ENCODE peak calls at places on chromosome 18, in ten cellular contexts. One of them, this sample, is unnamed.

GRCh38 chr18:76859474-76860339 is 37.4 kb downstream of the ZNF236 start:
- DNase-seq in lower lobe of right lung: no peak
- DNase-seq in mucosa of descending colon: no peak
- DNase-seq in AG04450: no peak
- DNase-seq in AG09319: no peak
- DNase-seq in GM13977: peak; percentile 65
- DNase-seq in astrocyte: no peak
- DNase-seq in brain microvascular endothelial cell: no peak
- DNase-seq in OCI-LY7: no peak
- DNase-seq in endodermal cell: no peak
- DNase-seq in this sample: no peak

GRCh38 chr18:42675810-42676209 is 439.7 kb downstream of the RIT2 start:
- DNase-seq in astrocyte: no peak
- DNase-seq in brain microvascular endothelial cell: no peak
- DNase-seq in mucosa of descending colon: peak; percentile 2
- DNase-seq in OCI-LY7: no peak
- DNase-seq in endodermal cell: no peak
- DNase-seq in lower lobe of right lung: no peak
- DNase-seq in GM13977: no peak
- DNase-seq in AG04450: no peak
- DNase-seq in AG09319: no peak
- DNase-seq in this sample: no peak

GRCh38 chr18:79605481-79605880 is 74.1 kb upstream of the CTDP1 start:
- DNase-seq in mucosa of descending colon: no peak
- DNase-seq in lower lobe of right lung: peak; percentile 47
- DNase-seq in OCI-LY7: no peak
- DNase-seq in AG04450: no peak
- DNase-seq in AG09319: no peak
- DNase-seq in GM13977: no peak
- DNase-seq in brain microvascular endothelial cell: no peak
- DNase-seq in astrocyte: no peak
- DNase-seq in endodermal cell: no peak
- DNase-seq in this sample: no peak

GRCh38 chr18:2425426-2426317 is 145.6 kb downstream of the METTL4 start:
- DNase-seq in GM13977: no peak
- DNase-seq in AG09319: no peak
- DNase-seq in astrocyte: no peak
- DNase-seq in brain microvascular endothelial cell: peak; percentile 34
- DNase-seq in AG04450: no peak
- DNase-seq in lower lobe of right lung: no peak
- DNase-seq in endodermal cell: no peak
- DNase-seq in mucosa of descending colon: no peak
- DNase-seq in OCI-LY7: no peak
- DNase-seq in this sample: no peak

GRCh38 chr18:59610546-59611140 is 86.6 kb downstream of the CCBE1 start:
- DNase-seq in mucosa of descending colon: no peak
- DNase-seq in endodermal cell: no peak
- DNase-seq in AG04450: no peak
- DNase-seq in GM13977: no peak
- DNase-seq in brain microvascular endothelial cell: no peak
- DNase-seq in AG09319: no peak
- DNase-seq in astrocyte: no peak
- DNase-seq in lower lobe of right lung: no peak
- DNase-seq in OCI-LY7: no peak
- DNase-seq in this sample: no peak

GRCh38 chr18:59502222-59502898 is 143.3 kb upstream of the LMAN1 start:
- DNase-seq in astrocyte: peak; percentile 85
- DNase-seq in mucosa of descending colon: peak; percentile 5
- DNase-seq in endodermal cell: no peak
- DNase-seq in GM13977: no peak
- DNase-seq in OCI-LY7: no peak
- DNase-seq in lower lobe of right lung: no peak
- DNase-seq in AG04450: peak; percentile 85
- DNase-seq in brain microvascular endothelial cell: peak; percentile 90
- DNase-seq in AG09319: peak; percentile 93
- DNase-seq in this sample: no peak

GRCh38 chr18:56148373-56148772 is 490.0 kb downstream of the TXNL1 start:
- DNase-seq in mucosa of descending colon: no peak
- DNase-seq in brain microvascular endothelial cell: peak; percentile 68
- DNase-seq in astrocyte: peak; percentile 84
- DNase-seq in OCI-LY7: no peak
- DNase-seq in endodermal cell: no peak
- DNase-seq in AG04450: peak; percentile 49
- DNase-seq in lower lobe of right lung: no peak
- DNase-seq in GM13977: no peak
- DNase-seq in AG09319: no peak
- DNase-seq in this sample: no peak

GRCh38 chr18:75124551-75124950 is 84.4 kb downstream of the PTGR3 start:
- DNase-seq in astrocyte: no peak
- DNase-seq in brain microvascular endothelial cell: no peak
- DNase-seq in mucosa of descending colon: no peak
- DNase-seq in GM13977: no peak
- DNase-seq in OCI-LY7: no peak
- DNase-seq in AG04450: no peak
- DNase-seq in AG09319: no peak
- DNase-seq in lower lobe of right lung: no peak
- DNase-seq in endodermal cell: no peak
- DNase-seq in this sample: no peak

GRCh38 chr18:70166668-70167067 is 38.8 kb downstream of the RTTN start:
- DNase-seq in AG04450: no peak
- DNase-seq in lower lobe of right lung: no peak
- DNase-seq in GM13977: no peak
- DNase-seq in astrocyte: no peak
- DNase-seq in endodermal cell: no peak
- DNase-seq in mucosa of descending colon: no peak
- DNase-seq in brain microvascular endothelial cell: no peak
- DNase-seq in OCI-LY7: no peak
- DNase-seq in AG09319: no peak
- DNase-seq in this sample: no peak

GRCh38 chr18:70169747-70170146 is 35.7 kb downstream of the RTTN start:
- DNase-seq in astrocyte: no peak
- DNase-seq in brain microvascular endothelial cell: no peak
- DNase-seq in endodermal cell: no peak
- DNase-seq in lower lobe of right lung: no peak
- DNase-seq in AG09319: no peak
- DNase-seq in mucosa of descending colon: no peak
- DNase-seq in OCI-LY7: no peak
- DNase-seq in AG04450: no peak
- DNase-seq in GM13977: no peak
- DNase-seq in this sample: no peak

GRCh38 chr18:70175216-70175615 is 30.3 kb downstream of the RTTN start:
- DNase-seq in lower lobe of right lung: no peak
- DNase-seq in GM13977: no peak
- DNase-seq in astrocyte: no peak
- DNase-seq in endodermal cell: no peak
- DNase-seq in AG04450: no peak
- DNase-seq in OCI-LY7: no peak
- DNase-seq in AG09319: no peak
- DNase-seq in brain microvascular endothelial cell: no peak
- DNase-seq in mucosa of descending colon: no peak
- DNase-seq in this sample: no peak

GRCh38 chr18:70176537-70176936 is 28.9 kb downstream of the RTTN start:
- DNase-seq in mucosa of descending colon: no peak
- DNase-seq in lower lobe of right lung: no peak
- DNase-seq in AG04450: no peak
- DNase-seq in endodermal cell: no peak
- DNase-seq in OCI-LY7: no peak
- DNase-seq in GM13977: no peak
- DNase-seq in AG09319: no peak
- DNase-seq in brain microvascular endothelial cell: no peak
- DNase-seq in astrocyte: no peak
- DNase-seq in this sample: no peak

GRCh38 chr18:70172225-70172624 is 33.3 kb downstream of the RTTN start:
- DNase-seq in GM13977: no peak
- DNase-seq in AG04450: no peak
- DNase-seq in endodermal cell: no peak
- DNase-seq in lower lobe of right lung: no peak
- DNase-seq in astrocyte: no peak
- DNase-seq in AG09319: no peak
- DNase-seq in brain microvascular endothelial cell: no peak
- DNase-seq in mucosa of descending colon: no peak
- DNase-seq in OCI-LY7: no peak
- DNase-seq in this sample: no peak
- TF ChIP-seq CTCF in GM13977: peak; percentile 52
- TF ChIP-seq CTCF in AG04450: peak; percentile 63
- TF ChIP-seq CTCF in endodermal cell: peak; percentile 73
- TF ChIP-seq CTCF in lower lobe of right lung: peak; percentile 24
- TF ChIP-seq CTCF in astrocyte: peak; percentile 43
- TF ChIP-seq CTCF in AG09319: peak; percentile 46
- TF ChIP-seq CTCF in brain microvascular endothelial cell: peak; percentile 44
- TF ChIP-seq CTCF in mucosa of descending colon: no peak
- TF ChIP-seq CTCF in OCI-LY7: peak; percentile 23
- TF ChIP-seq CTCF in this sample: no peak

DNA sequence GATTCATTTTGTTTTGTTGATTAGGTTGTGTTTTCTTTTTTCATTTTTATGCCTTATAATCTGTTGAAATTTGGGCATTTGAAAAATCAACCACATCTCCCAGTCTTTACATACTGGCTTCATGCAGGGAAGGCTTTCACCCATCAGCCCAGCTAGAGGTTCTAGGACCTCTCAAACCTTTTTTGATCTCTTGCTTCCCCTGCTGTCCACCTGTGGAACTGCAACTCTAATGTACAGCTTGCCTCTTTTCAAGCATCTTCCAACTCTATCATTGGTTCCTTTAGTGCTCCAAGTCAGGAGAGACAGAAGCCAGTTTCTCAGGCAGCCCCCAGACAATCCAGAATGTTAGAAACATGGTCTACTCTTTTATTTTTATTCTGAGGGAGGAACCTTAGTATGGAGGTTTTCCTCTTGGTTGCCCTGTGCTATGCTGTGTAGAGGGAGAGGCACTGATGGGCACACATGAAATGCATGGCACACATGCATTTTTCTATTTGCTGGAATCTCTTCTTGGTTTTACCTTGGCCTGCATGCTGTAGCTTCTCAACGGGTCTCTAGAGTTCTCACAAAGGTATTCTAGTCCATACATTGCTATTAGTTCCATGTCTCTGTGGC is 107.2 kb upstream of the L3MBTL4 start:
- DNase-seq in astrocyte: peak; percentile 8
- DNase-seq in endodermal cell: peak; percentile 90
- DNase-seq in mucosa of descending colon: peak; percentile 79
- DNase-seq in AG04450: peak; percentile 3
- DNase-seq in AG09319: no peak
- DNase-seq in GM13977: peak; percentile 56
- DNase-seq in lower lobe of right lung: no peak
- DNase-seq in OCI-LY7: peak; percentile 30
- DNase-seq in brain microvascular endothelial cell: peak; percentile 63
- DNase-seq in this sample: peak; percentile 35
- TF ChIP-seq CTCF in astrocyte: peak; percentile 80
- TF ChIP-seq CTCF in endodermal cell: peak; percentile 91
- TF ChIP-seq CTCF in mucosa of descending colon: peak; percentile 53
- TF ChIP-seq CTCF in AG04450: peak; percentile 91
- TF ChIP-seq CTCF in AG09319: peak; percentile 80
- TF ChIP-seq CTCF in GM13977: peak; percentile 93
- TF ChIP-seq CTCF in lower lobe of right lung: peak; percentile 75
- TF ChIP-seq CTCF in OCI-LY7: peak; percentile 79
- TF ChIP-seq CTCF in brain microvascular endothelial cell: peak; percentile 92
- TF ChIP-seq CTCF in this sample: peak; percentile 96

GRCh38 chr18:35028556-35028955 is 12.7 kb upstream of the MAPRE2 start:
- DNase-seq in OCI-LY7: no peak
- DNase-seq in mucosa of descending colon: no peak
- DNase-seq in AG04450: no peak
- DNase-seq in astrocyte: peak; percentile 61
- DNase-seq in brain microvascular endothelial cell: no peak
- DNase-seq in AG09319: no peak
- DNase-seq in lower lobe of right lung: no peak
- DNase-seq in endodermal cell: no peak
- DNase-seq in GM13977: no peak
- DNase-seq in this sample: no peak

GRCh38 chr18:35027206-35027605 is 14.0 kb upstream of the MAPRE2 start:
- DNase-seq in GM13977: no peak
- DNase-seq in endodermal cell: no peak
- DNase-seq in AG04450: no peak
- DNase-seq in OCI-LY7: no peak
- DNase-seq in astrocyte: no peak
- DNase-seq in mucosa of descending colon: no peak
- DNase-seq in brain microvascular endothelial cell: no peak
- DNase-seq in lower lobe of right lung: no peak
- DNase-seq in AG09319: no peak
- DNase-seq in this sample: no peak

GRCh38 chr18:35024196-35024595 is 17.0 kb upstream of the MAPRE2 start:
- DNase-seq in brain microvascular endothelial cell: no peak
- DNase-seq in OCI-LY7: no peak
- DNase-seq in GM13977: no peak
- DNase-seq in mucosa of descending colon: no peak
- DNase-seq in endodermal cell: no peak
- DNase-seq in lower lobe of right lung: no peak
- DNase-seq in astrocyte: no peak
- DNase-seq in AG09319: no peak
- DNase-seq in AG04450: no peak
- DNase-seq in this sample: no peak

GRCh38 chr18:35024965-35025364 is 16.2 kb upstream of the MAPRE2 start:
- DNase-seq in AG04450: peak; percentile 74
- DNase-seq in mucosa of descending colon: peak; percentile 66
- DNase-seq in lower lobe of right lung: peak; percentile 50
- DNase-seq in astrocyte: peak; percentile 88
- DNase-seq in AG09319: peak; percentile 80
- DNase-seq in GM13977: no peak
- DNase-seq in brain microvascular endothelial cell: peak; percentile 34
- DNase-seq in endodermal cell: no peak
- DNase-seq in OCI-LY7: no peak
- DNase-seq in this sample: no peak

DNA sequence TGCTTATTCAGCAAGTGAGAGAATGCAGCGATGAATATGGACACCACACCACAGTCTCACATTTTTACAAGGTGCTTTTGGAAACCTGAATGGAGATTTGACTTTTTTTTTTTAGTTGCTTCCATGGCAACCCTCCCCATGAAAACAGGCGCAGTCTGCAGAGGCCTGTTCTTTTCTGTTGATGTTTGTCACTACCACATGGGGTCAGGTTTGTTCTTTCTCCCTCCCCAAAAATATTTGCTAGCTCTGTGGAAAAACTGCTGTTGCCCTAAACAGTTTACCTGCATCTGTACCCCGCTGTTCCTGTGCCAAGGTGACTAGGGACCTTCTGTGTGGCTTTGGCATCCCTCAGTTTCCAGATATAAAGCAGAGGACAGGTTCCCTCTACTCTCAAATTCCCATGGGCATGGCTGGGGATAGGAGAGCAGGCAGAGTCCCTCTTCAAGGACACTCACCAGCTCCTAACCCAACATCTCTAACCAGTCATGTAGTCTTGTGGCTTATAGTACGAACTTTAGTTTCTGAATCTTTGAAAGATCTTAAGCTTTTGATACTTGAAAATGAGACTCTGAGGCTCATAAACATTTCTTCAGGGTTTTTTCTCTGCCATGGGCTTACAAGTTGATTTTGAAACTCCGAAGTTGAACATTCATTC is 14.7 kb upstream of the MAPRE2 start:
- DNase-seq in endodermal cell: peak; percentile 60
- DNase-seq in AG04450: no peak
- DNase-seq in mucosa of descending colon: no peak
- DNase-seq in OCI-LY7: peak; percentile 35
- DNase-seq in astrocyte: no peak
- DNase-seq in brain microvascular endothelial cell: no peak
- DNase-seq in lower lobe of right lung: no peak
- DNase-seq in AG09319: no peak
- DNase-seq in GM13977: no peak
- DNase-seq in this sample: no peak
- TF ChIP-seq CTCF in endodermal cell: peak; percentile 58
- TF ChIP-seq CTCF in AG04450: peak; percentile 2
- TF ChIP-seq CTCF in mucosa of descending colon: no peak
- TF ChIP-seq CTCF in OCI-LY7: peak; percentile 63
- TF ChIP-seq CTCF in astrocyte: no peak
- TF ChIP-seq CTCF in brain microvascular endothelial cell: no peak
- TF ChIP-seq CTCF in lower lobe of right lung: peak; percentile 24
- TF ChIP-seq CTCF in AG09319: no peak
- TF ChIP-seq CTCF in GM13977: peak; percentile 50
- TF ChIP-seq CTCF in this sample: peak; percentile 32

DNA sequence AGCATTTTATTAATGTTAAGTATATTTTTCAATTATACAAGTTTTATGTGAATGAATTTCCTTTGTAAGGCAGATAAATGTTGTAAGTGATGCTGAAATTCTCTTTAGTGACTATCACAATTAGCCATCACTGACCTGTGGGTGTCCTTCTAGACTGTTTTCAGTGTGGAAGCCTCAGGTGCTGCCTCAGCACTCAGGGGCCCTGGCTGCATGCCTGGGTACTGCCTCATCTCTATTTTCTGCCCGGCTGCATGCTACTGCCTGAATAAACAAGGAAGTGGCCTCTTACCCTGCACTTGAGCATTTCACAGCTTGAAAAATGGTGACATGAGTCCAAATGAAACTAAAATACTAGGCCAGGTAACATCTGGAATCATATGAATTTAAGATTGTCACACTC is 787.6 kb upstream of the SALL3 start:
- DNase-seq in AG09319: no peak
- DNase-seq in OCI-LY7: no peak
- DNase-seq in endodermal cell: peak; percentile 80
- DNase-seq in AG04450: no peak
- DNase-seq in lower lobe of right lung: peak; percentile 84
- DNase-seq in brain microvascular endothelial cell: no peak
- DNase-seq in astrocyte: no peak
- DNase-seq in mucosa of descending colon: peak; percentile 47
- DNase-seq in GM13977: no peak
- DNase-seq in this sample: no peak
- TF ChIP-seq CTCF in AG09319: no peak
- TF ChIP-seq CTCF in OCI-LY7: no peak
- TF ChIP-seq CTCF in endodermal cell: peak; percentile 67
- TF ChIP-seq CTCF in AG04450: no peak
- TF ChIP-seq CTCF in lower lobe of right lung: no peak
- TF ChIP-seq CTCF in brain microvascular endothelial cell: no peak
- TF ChIP-seq CTCF in astrocyte: no peak
- TF ChIP-seq CTCF in mucosa of descending colon: no peak
- TF ChIP-seq CTCF in GM13977: no peak
- TF ChIP-seq CTCF in this sample: no peak